ENCODE peak calls at places on chromosomes 5 and 9, in five cellular contexts. Z, O, U, I and M are unnamed samples.

GRCh38 chr5:157342822-157343402 is 77.0 kb downstream of the CYFIP2 start:
- DNase-seq in Z (no peak), O (no peak), U (peak), I (peak), M (peak)

GRCh38 chr5:109413463-109413862 is 3.7 kb upstream of the PJA2 start:
- DNase-seq in Z (no peak), O (no peak), U (no peak), I (no peak), M (no peak)

GRCh38 chr5:32024751-32025150 is 149.4 kb downstream of the GOLPH3 start:
- DNase-seq in Z (peak), O (no peak), U (no peak), I (no peak), M (no peak)

GRCh38 chr5:32814620-32815019 is 103.5 kb downstream of the NPR3 start:
- DNase-seq in Z (no peak), O (no peak), U (no peak), I (no peak), M (no peak)

GRCh38 chr5:107539163-107539445 is 131.6 kb downstream of the EFNA5 start:
- DNase-seq in Z (no peak), O (no peak), U (no peak), I (no peak), M (no peak)

GRCh38 chr9:91864372-91864771 is 85.7 kb downstream of the ROR2 start:
- DNase-seq in Z (peak), O (no peak), U (no peak), I (no peak), M (peak)

GRCh38 chr5:135085936-135086235 is 51.9 kb upstream of the PITX1 start:
- DNase-seq in Z (peak), O (no peak), U (no peak), I (no peak), M (no peak)

GRCh38 chr9:12819436-12820185 is 44.8 kb downstream of the LURAP1L start:
- DNase-seq in Z (no peak), O (no peak), U (peak), I (peak), M (peak)

GRCh38 chr9:7534211-7534935 is 265.2 kb downstream of the DMAC1 start:
- DNase-seq in Z (no peak), O (no peak), U (no peak), I (no peak), M (no peak)

GRCh38 chr9:37639109-37639748 is 11.5 kb upstream of the FRMPD1 start:
- DNase-seq in Z (no peak), O (no peak), U (no peak), I (no peak), M (no peak)

GRCh38 chr5:10367586-10367985 is 14.1 kb downstream of the MARCHF6 start:
- DNase-seq in Z (no peak), O (no peak), U (no peak), I (no peak), M (no peak)

GRCh38 chr9:38096238-38096805 is 27.3 kb upstream of the SHB start:
- DNase-seq in Z (peak), O (no peak), U (no peak), I (no peak), M (no peak)

GRCh38 chr5:158877706-158878105 is 222.0 kb downstream of the EBF1 start:
- DNase-seq in Z (no peak), O (no peak), U (no peak), I (no peak), M (no peak)

GRCh38 chr5:172798422-172799215 is 27.6 kb upstream of the DUSP1 start:
- DNase-seq in Z (peak), O (no peak), U (no peak), I (no peak), M (peak)

GRCh38 chr9:38347946-38348345 is 44.6 kb upstream of the ALDH1B1 start:
- DNase-seq in Z (peak), O (peak), U (no peak), I (no peak), M (no peak)

GRCh38 chr9:106921341-106921899 is 58.5 kb downstream of the ZNF462 start:
- DNase-seq in Z (no peak), O (no peak), U (no peak), I (peak), M (peak)

GRCh38 chr9:127611796-127612790 is at the start of gene STXBP1:
- DNase-seq in Z (peak), O (no peak), U (peak), I (peak), M (peak)
- TF ChIP-seq POLR2A in Z (peak), O (no peak), U (peak), I (peak), M (peak)

GRCh38 chr9:136553581-136553980 is 7.7 kb upstream of the NOTCH1 start:
- DNase-seq in Z (no peak), O (no peak), U (no peak), I (no peak), M (no peak)
- TF ChIP-seq CTCF in Z (no peak), O (no peak), U (no peak), I (no peak), M (no peak)

GRCh38 chr9:82024931-82025330 is 36.4 kb downstream of the SPATA31D1 start:
- DNase-seq in Z (no peak), O (no peak), U (no peak), I (no peak), M (peak)
- H3K4me3 ChIP-seq in Z (no peak), O (no peak), U (no peak), I (no peak), M (no peak)

DNA sequence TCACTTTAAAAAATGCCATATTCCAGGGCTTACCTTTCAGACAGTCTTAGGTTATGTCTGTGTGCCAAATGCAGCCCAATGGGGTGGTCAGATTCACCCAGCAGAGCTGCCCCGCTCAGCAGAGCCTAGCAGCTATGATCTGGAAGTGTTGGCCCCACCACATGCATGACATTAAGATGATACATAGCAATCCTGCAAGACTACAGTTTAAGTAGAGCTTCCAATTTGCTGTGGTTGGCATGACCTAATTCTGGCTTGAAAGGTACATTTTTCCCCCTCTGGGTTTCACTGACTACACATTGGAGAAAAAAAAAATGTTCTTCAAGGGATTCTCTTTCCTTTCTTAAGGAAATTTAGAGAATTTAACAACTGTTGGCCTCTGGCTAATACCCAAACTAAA is 22.5 kb downstream of the MEF2C start:
- DNase-seq in Z (no peak), O (no peak), U (no peak), I (no peak), M (no peak)
- TF ChIP-seq POLR2A in Z (no peak), O (no peak), U (no peak), I (no peak), M (no peak)

GRCh38 chr5:78361226-78361993 is 993 bp downstream of the SCAMP1 start:
- DNase-seq in Z (no peak), O (no peak), U (peak), I (no peak), M (peak)
- TF ChIP-seq CTCF in Z (no peak), O (no peak), U (no peak), I (no peak), M (peak)

DNA sequence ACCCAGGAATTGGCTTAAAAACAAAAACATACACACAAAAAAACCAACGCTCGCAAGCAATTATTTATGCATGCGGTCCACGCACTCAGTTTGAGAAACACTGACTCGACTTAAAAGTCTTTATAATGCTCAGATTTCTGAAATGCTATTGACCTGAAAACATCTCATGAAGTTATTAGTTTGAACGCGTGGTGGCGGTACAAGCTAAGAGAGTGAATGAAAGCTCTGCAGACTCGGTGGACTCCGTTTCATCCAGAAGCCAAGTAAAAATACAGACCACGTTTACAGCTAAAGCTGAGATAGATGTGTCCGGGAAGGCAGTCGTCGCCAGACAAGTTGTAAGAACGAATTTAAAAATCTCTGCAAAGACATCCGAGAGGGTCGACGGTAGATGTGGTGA is at the start of gene PCDHB6:
- DNase-seq in Z (no peak), O (no peak), U (no peak), I (no peak), M (no peak)
- H3K4me3 ChIP-seq in Z (peak), O (no peak), U (no peak), I (no peak), M (no peak)

DNA sequence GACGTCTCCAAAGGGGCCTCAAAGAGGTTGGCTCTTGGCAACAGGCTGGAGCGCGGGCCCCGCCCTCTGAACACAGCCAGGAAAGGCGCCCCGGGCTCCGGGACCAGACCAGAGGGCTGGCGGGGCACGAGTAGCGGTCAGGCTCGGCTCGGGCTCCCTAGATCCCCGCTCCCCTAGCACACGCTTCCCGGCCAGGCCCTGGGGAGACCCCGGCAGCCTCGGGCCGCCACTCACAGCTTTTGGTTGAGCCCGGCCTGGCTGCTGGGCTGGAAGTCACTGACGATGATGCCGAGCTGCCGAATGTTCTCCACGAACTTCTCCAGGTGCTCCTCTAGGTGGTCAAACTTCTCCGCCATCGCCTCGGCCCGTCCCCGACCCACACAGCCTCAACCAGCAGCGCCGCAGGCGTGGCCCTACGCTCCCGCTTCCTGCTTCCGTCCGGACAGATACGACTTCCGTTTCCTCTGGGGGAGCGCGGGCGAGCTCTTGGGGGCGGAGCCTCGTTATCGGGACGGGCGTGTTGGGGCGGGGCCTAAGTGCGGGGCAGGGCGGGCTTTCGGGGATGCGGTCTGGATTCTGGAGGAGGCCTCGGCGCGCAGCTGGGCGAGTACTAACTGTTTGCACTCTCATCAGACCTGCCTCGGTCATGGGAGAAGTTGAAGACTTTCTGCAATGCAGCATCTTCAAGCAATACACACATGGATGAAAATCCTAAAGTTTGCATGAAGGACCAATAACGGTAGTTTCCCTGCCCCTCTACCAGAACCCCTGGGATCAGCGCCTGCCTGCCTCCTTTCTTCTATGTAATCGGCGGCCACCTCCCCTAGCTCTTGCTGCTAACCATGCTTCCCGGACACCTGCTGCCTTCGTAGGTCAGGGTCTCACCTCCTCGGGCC is at the start of gene MED10:
- DNase-seq in Z (peak), O (peak), U (peak), I (peak), M (peak)
- TF ChIP-seq POLR2A in Z (peak), O (no peak), U (peak), I (peak), M (peak)

DNA sequence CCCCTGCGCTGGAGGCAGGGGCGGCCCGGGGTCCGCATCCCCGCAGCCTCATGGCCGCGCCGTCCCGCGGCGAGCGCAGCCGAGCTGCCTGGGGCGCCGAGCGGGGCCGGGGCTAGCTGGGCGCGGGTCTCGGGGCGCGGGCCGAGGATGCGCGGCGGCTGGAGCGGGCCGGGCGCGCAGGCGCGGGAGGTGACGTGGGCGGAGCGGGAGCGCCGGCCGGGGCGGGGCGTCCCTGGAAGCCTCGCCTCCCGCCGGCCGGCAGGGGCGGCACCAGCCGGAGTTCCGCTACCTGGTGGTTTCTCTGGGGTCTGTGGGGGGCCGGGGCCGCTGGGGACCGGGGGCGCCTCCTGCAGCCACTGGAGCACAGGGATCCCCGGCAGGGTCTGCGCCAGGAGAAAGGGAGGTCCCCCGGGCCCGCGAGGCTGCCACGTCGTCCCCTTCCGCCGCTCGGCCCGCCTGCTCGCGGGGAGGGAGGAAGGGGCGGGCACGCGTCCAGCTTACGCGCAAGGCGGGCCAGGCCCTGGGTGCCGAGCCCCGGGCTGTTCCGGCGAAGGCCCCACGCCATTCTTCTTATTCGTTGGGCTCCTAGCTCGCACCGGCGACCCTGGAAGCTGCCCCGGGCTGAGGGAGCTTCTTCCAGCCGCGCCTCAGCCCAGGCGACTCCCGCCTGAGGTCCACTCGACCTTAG is at the start of gene LPCAT1:
- DNase-seq in Z (peak), O (peak), U (peak), I (no peak), M (peak)
- TF ChIP-seq CTCF in Z (no peak), O (no peak), U (no peak), I (no peak), M (peak)

DNA sequence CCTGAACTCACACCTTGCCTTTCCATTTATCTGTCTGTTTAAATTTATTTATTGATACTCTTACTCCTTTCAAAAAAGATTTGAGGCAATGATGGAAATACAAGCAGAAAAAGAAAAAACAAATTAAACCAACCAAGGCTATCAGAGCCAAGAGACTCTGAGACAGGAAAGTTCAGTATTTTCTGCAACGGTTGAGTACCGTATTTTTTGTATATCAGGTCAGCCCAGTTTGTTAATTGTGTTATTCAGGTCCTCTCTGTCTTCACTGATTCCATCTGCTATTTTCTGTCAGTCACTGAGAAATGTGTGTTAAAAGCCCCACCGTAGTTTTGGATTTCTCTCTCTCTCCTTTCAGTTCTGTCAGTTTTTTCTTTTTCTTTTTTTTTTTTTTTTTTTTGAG is 134.5 kb upstream of the SMIM23 start:
- DNase-seq in Z (no peak), O (no peak), U (no peak), I (no peak), M (no peak)
- H3K4me3 ChIP-seq in Z (no peak), O (no peak), U (no peak), I (no peak), M (no peak)

DNA sequence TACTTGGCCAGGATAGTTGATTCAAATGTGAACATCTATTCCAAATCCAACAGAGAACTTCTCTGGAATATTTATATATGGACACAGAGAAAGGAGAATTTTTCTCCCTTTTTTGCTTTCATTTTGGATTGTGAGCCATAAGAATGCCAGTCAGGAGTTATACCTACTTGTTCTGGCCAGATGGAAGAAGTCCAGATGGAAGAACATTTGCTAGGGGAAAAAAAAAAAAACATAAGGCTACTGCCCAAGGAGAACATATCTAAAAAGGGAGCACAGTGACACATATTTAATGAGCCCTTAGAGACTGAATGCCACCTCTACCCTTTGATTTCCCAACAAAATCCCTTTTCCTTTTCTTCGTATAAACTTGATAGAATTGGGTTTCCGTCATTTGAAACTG is 61.7 kb upstream of the PPP2R2B start:
- DNase-seq in Z (no peak), O (no peak), U (no peak), I (no peak), M (no peak)
- TF ChIP-seq POLR2A in Z (no peak), O (no peak), U (no peak), I (no peak), M (no peak)